ENCODE peak calls at places on chromosome 13, in nine cellular contexts. W, Y, T, P, O, F, R, D and U are unnamed samples.

GRCh38 chr13:91882918-91883317 is 484.5 kb downstream of the GPC5 start:
- DNase-seq in F (peak), T (no peak), D (no peak), P (no peak), W (no peak), R (no peak), O (no peak), Y (no peak), U (no peak)

GRCh38 chr13:99614465-99614885 is 113.2 kb downstream of the TM9SF2 start:
- DNase-seq in D (no peak), P (no peak), W (no peak), T (no peak), R (peak), F (peak), O (no peak), Y (no peak), U (no peak)

GRCh38 chr13:101339202-101339601 is 77.1 kb downstream of the NALCN start:
- DNase-seq in T (no peak), O (no peak), W (no peak), P (no peak), D (no peak), F (no peak), Y (no peak), R (no peak), U (no peak)

GRCh38 chr13:70985371-70985770 is 877.1 kb upstream of the KLHL1 start:
- DNase-seq in T (no peak), W (no peak), P (no peak), F (no peak), O (no peak), R (no peak), D (no peak), Y (no peak), U (no peak)

GRCh38 chr13:25171517-25172302 is at the start of gene AMER2:
- DNase-seq in O (no peak), P (no peak), T (peak), F (no peak), R (peak), D (no peak), Y (peak), W (peak), U (no peak)

GRCh38 chr13:23399254-23399796 is 34.2 kb downstream of the SACS start:
- DNase-seq in D (no peak), Y (no peak), T (no peak), R (no peak), P (no peak), W (no peak), O (no peak), F (no peak), U (no peak)

GRCh38 chr13:101325423-101325822 is 90.9 kb downstream of the NALCN start:
- DNase-seq in O (no peak), R (no peak), W (no peak), Y (no peak), F (no peak), D (no peak), P (no peak), T (no peak), U (no peak)

GRCh38 chr13:35818577-35819165 is 312.5 kb downstream of the DCLK1 start:
- DNase-seq in Y (peak), F (peak), D (peak), O (no peak), P (no peak), T (peak), R (peak), W (peak), U (no peak)

GRCh38 chr13:36124236-36124822 is 6.9 kb downstream of the DCLK1 start:
- DNase-seq in O (no peak), W (no peak), T (peak), D (peak), P (no peak), F (no peak), R (peak), Y (peak), U (peak)

GRCh38 chr13:63706751-63707150 is 2291.1 kb upstream of the PCDH20 start:
- DNase-seq in D (no peak), R (no peak), F (no peak), P (no peak), W (no peak), T (no peak), Y (no peak), O (no peak), U (no peak)

GRCh38 chr13:61286148-61286745 is 129.4 kb downstream of the PCDH20 start:
- DNase-seq in Y (no peak), W (peak), O (no peak), R (no peak), F (peak), T (no peak), D (no peak), P (no peak), U (no peak)

GRCh38 chr13:94657167-94657566 is 55.2 kb downstream of the SOX21 start:
- DNase-seq in W (no peak), Y (no peak), P (no peak), D (no peak), O (no peak), T (peak), R (peak), F (peak), U (peak)

GRCh38 chr13:44837250-44837649 is 152.0 kb downstream of the NUFIP1 start:
- DNase-seq in T (peak), O (no peak), D (no peak), W (no peak), F (peak), R (peak), P (no peak), Y (no peak), U (no peak)

GRCh38 chr13:82571653-82572052 is 1310.6 kb downstream of the SLITRK1 start:
- DNase-seq in T (no peak), D (no peak), F (no peak), R (no peak), W (no peak), P (no peak), O (no peak), Y (no peak), U (no peak)

GRCh38 chr13:20053891-20054290 is 95.4 kb downstream of the ZMYM2 start:
- DNase-seq in F (no peak), O (no peak), Y (no peak), T (no peak), R (no peak), D (no peak), W (no peak), P (no peak), U (no peak)

GRCh38 chr13:81781471-81781870 is 1440.5 kb upstream of the SPRY2 start:
- DNase-seq in D (no peak), W (no peak), F (no peak), Y (no peak), R (no peak), O (no peak), P (no peak), T (no peak), U (no peak)

GRCh38 chr13:110470272-110471009 is 91.1 kb downstream of the RAB20 start:
- DNase-seq in D (no peak), F (no peak), P (no peak), R (peak), O (no peak), Y (no peak), W (no peak), T (no peak), U (no peak)

GRCh38 chr13:73870970-73871935 is 263.0 kb downstream of the KLF12 start:
- DNase-seq in D (peak), W (no peak), T (peak), F (peak), R (peak), O (no peak), P (no peak), Y (peak), U (peak)

GRCh38 chr13:83943530-83944279 is 61.4 kb upstream of the SLITRK1 start:
- DNase-seq in F (no peak), D (no peak), O (no peak), Y (no peak), W (peak), T (no peak), R (peak), P (no peak), U (no peak)

GRCh38 chr13:31172001-31172400 is 10.3 kb upstream of the HSPH1 start:
- DNase-seq in O (no peak), P (no peak), W (no peak), F (peak), R (peak), T (peak), D (no peak), Y (no peak), U (no peak)

GRCh38 chr13:29458419-29458818 is 137.1 kb downstream of the SLC7A1 start:
- DNase-seq in D (no peak), T (no peak), F (no peak), W (no peak), O (no peak), P (no peak), R (no peak), Y (no peak), U (no peak)

GRCh38 chr13:74243637-74244526 is 109.7 kb upstream of the KLF12 start:
- DNase-seq in F (peak), D (no peak), O (no peak), P (no peak), Y (peak), W (no peak), R (peak), T (peak), U (peak)

GRCh38 chr13:53298426-53298825 is 269.8 kb downstream of the OLFM4 start:
- DNase-seq in T (no peak), D (no peak), O (no peak), R (no peak), W (no peak), F (no peak), Y (no peak), P (no peak), U (no peak)

GRCh38 chr13:108212901-108213300 is 2.4 kb downstream of the LIG4 start:
- DNase-seq in T (no peak), P (no peak), O (no peak), F (no peak), R (no peak), D (no peak), Y (no peak), W (no peak), U (no peak)

GRCh38 chr13:23842406-23842805 is 46.8 kb downstream of the MIPEP start:
- DNase-seq in Y (no peak), T (no peak), O (no peak), W (peak), F (no peak), R (no peak), P (no peak), D (no peak), U (no peak)

GRCh38 chr13:78649997-78650724 is 8.8 kb downstream of the OBI1 start:
- DNase-seq in F (no peak), R (peak), Y (no peak), W (no peak), D (no peak), O (no peak), T (no peak), P (no peak), U (no peak)

GRCh38 chr13:90084684-90085290 is 1262.7 kb upstream of the MIR17HG start:
- DNase-seq in F (peak), T (peak), W (no peak), O (no peak), R (peak), Y (no peak), P (no peak), D (no peak), U (peak)

GRCh38 chr13:61180245-61180644 is 235.4 kb downstream of the PCDH20 start:
- DNase-seq in O (no peak), F (no peak), D (no peak), P (no peak), T (no peak), W (no peak), Y (no peak), R (no peak), U (no peak)

GRCh38 chr13:21957833-21958232 is 287.0 kb downstream of the FGF9 start:
- DNase-seq in P (no peak), D (no peak), O (no peak), R (no peak), T (no peak), F (no peak), W (no peak), Y (no peak), U (no peak)

GRCh38 chr13:39484506-39485313 is 118.3 kb downstream of the LHFPL6 start:
- DNase-seq in D (peak), P (no peak), T (no peak), F (no peak), O (no peak), W (no peak), Y (peak), R (peak), U (peak)
- H3K4me3 ChIP-seq in D (no peak), P (no peak), T (no peak), F (no peak), O (no peak), W (no peak), Y (no peak), R (no peak), U (no peak)

DNA sequence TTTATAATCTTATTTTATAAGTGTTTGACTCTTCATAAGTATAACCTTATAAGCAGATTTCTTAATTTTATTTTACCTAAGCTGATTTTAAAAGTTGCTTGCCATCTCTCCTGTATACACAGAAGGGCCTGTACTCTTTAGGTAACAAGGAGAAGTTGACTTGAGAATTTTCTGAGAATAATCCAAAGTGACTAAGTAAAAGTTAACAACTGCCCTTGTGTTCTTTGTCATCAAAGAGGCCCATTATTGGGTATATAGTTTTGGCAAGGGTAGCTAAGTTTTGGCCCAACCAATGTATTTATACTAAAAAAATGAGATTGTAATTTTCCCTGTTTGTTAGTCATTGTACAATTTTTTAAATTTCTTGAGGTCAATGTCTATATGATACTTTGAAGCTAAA is 3.2 kb downstream of the LCP1 start:
- DNase-seq in D (no peak), F (no peak), T (no peak), O (no peak), R (no peak), W (no peak), P (no peak), Y (no peak), U (no peak)
- H3K4me3 ChIP-seq in D (no peak), F (no peak), T (no peak), O (no peak), R (no peak), W (no peak), P (peak), Y (no peak), U (no peak)

GRCh38 chr13:57311009-57311586 is 144.1 kb downstream of the PRR20E start:
- DNase-seq in P (no peak), O (no peak), D (no peak), T (no peak), Y (no peak), F (no peak), W (no peak), R (no peak), U (no peak)
- H3K4me3 ChIP-seq in P (no peak), O (no peak), D (no peak), T (no peak), Y (no peak), F (no peak), W (no peak), R (no peak), U (no peak)

DNA sequence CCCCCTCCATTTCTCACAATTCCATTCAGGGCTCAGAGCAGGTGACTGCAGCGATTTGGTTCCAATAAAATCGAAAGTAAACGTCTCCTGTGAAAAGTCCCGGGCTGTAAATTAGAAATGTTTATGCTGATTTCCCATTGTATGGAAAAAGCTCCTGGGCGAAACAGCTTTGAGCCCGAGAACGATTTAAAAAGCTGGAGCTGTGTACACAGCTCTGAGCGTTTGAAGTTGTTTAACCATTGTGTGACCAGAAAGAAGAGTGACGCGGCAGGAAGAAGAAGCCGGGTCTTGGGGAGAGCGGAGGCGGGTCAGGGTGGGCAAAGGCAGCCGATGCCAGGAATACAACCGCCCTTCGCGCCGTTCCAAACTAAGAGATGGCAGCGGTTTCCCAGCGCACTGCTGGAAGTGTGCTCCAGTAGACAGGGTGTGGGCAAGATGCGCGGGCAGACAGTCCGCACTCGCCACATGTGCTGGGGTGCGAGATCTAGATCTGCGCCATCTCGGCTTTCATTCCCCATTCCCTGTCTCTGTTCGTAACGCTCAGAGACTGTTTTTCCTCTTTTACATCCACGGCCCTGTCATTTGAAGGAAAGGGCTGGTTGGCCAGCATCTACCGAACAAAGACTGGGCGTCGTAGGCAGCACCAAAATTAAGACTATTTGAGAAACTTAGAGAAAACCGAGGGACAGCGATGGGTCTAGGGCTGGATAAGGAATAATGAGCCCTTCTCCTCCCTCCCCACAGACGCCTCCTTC is 960 bp upstream of the GSX1 start:
- DNase-seq in D (no peak), O (no peak), P (no peak), F (no peak), Y (no peak), R (no peak), W (no peak), T (no peak), U (no peak)
- H3K4me3 ChIP-seq in D (peak), O (peak), P (peak), F (no peak), Y (no peak), R (no peak), W (no peak), T (peak), U (peak)

GRCh38 chr13:77574076-77574475 is 38.6 kb downstream of the SCEL start:
- DNase-seq in R (no peak), Y (no peak), O (no peak), W (no peak), P (no peak), D (no peak), F (no peak), T (no peak), U (no peak)
- H3K4me3 ChIP-seq in R (no peak), Y (no peak), O (no peak), W (no peak), P (no peak), D (no peak), F (no peak), T (no peak), U (no peak)

GRCh38 chr13:114134111-114134943 is 1.9 kb upstream of the RASA3 start:
- DNase-seq in O (peak), P (no peak), F (no peak), D (no peak), W (peak), R (no peak), T (no peak), Y (no peak), U (no peak)
- H3K4me3 ChIP-seq in O (no peak), P (no peak), F (no peak), D (no peak), W (no peak), R (no peak), T (no peak), Y (no peak), U (no peak)

GRCh38 chr13:80239571-80240255 is 101.2 kb downstream of the SPRY2 start:
- DNase-seq in O (no peak), P (no peak), Y (peak), T (peak), F (peak), D (no peak), R (peak), W (no peak), U (no peak)

GRCh38 chr13:80235559-80236296 is 105.2 kb downstream of the SPRY2 start:
- DNase-seq in W (peak), Y (peak), T (no peak), O (no peak), R (peak), D (no peak), F (peak), P (no peak), U (no peak)

GRCh38 chr13:80237646-80238045 is 103.3 kb downstream of the SPRY2 start:
- DNase-seq in R (peak), P (no peak), D (no peak), T (peak), Y (no peak), F (no peak), O (no peak), W (no peak), U (peak)

GRCh38 chr13:80239116-80239515 is 101.8 kb downstream of the SPRY2 start:
- DNase-seq in T (no peak), R (no peak), W (no peak), O (no peak), F (no peak), D (no peak), Y (no peak), P (no peak), U (no peak)

GRCh38 chr13:80235131-80235530 is 105.8 kb downstream of the SPRY2 start:
- DNase-seq in F (no peak), D (no peak), P (no peak), O (no peak), T (no peak), Y (peak), W (no peak), R (peak), U (peak)
- H3K4me3 ChIP-seq in F (no peak), D (no peak), P (no peak), O (no peak), T (no peak), Y (no peak), W (no peak), R (no peak), U (no peak)

GRCh38 chr13:111897846-111898215 is 169.1 kb upstream of the SOX1 start:
- DNase-seq in W (no peak), R (no peak), D (no peak), T (no peak), P (no peak), Y (no peak), O (no peak), F (no peak), U (no peak)

GRCh38 chr13:111897178-111897845 is 169.6 kb upstream of the SOX1 start:
- DNase-seq in Y (no peak), W (no peak), F (no peak), O (no peak), P (no peak), D (no peak), R (no peak), T (no peak), U (no peak)

GRCh38 chr13:111895896-111896821 is 170.8 kb upstream of the SOX1 start:
- DNase-seq in F (no peak), W (no peak), P (no peak), R (no peak), T (no peak), Y (no peak), D (no peak), O (no peak), U (no peak)

GRCh38 chr13:111893071-111893606 is 173.8 kb upstream of the SOX1 start:
- DNase-seq in T (no peak), D (no peak), O (no peak), Y (no peak), F (no peak), P (no peak), W (peak), R (peak), U (no peak)

DNA sequence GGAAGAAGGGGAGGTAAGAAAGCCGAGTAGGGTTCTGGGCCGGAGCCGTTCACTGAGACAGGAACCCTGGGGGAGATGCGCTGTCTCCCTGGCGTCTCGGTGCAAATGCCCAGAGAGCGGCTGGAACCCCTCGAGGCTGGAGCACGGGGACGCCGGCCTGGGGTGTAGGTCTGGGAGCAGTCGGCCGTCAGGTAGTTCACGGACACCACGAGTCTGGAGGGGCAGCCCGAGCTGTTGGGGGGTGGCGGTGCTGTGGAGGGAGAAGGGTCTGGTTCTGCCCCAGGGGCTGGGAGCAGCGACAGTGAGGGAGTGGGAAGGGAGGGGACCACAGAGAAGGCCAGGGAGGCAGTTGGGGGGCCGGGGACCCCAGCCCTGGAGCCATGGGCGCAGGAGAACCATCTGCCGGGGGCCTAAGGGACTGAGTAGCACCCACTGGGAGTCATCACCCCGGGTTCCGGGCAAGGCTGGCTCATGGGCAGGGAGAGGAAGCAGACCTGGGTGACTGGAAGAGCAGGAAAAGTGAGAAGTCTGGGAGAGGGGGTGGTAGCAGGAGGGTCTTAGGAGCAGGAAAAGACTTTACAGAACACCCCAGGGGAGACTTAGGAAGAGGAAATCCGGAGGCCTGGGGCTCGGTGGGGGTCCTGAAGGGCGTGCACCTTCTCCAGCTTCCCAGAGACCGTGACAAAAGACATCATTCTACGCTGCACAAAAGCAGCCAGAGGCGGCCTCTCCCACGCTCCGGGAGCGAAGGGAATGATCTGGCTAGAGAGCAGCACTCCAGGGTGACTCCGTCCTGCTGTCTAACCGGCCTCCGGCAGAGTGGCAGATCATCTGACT is 173.1 kb upstream of the SOX1 start:
- DNase-seq in T (no peak), F (no peak), W (peak), D (no peak), P (no peak), Y (no peak), R (no peak), O (no peak), U (no peak)
- H3K4me3 ChIP-seq in T (no peak), F (no peak), W (peak), D (peak), P (no peak), Y (no peak), R (no peak), O (no peak), U (no peak)